ENCODE peak calls at places on chromosomes 11 and 22, in seven cellular contexts. S is ovary; A is stomach; J is CD4-positive, alpha-beta memory T cell; K is pancreas; X is GM12865; D is SJSA1. V is an unnamed sample.

GRCh38 chr11:72833083-72833733 is 19.0 kb downstream of the ATG16L2 start:
- DNase-seq in A (no peak), J (no peak), K (no peak), S (no peak), D (no peak), X (no peak), V (no peak)

GRCh38 chr22:49957826-49958461 is 2.6 kb upstream of the PIM3 start:
- DNase-seq in X (no peak), J (peak), A (peak), S (peak), D (no peak), K (peak), V (no peak)

GRCh38 chr22:30362632-30363281 is 6.0 kb downstream of the CCDC157 start:
- DNase-seq in K (no peak), S (no peak), X (no peak), J (no peak), A (no peak), D (no peak), V (no peak)

GRCh38 chr22:30968015-30968923 is at the start of gene MORC2:
- DNase-seq in J (no peak), K (peak), D (peak), A (peak), X (peak), S (peak), V (no peak)

GRCh38 chr11:130749216-130749615 is 167.1 kb downstream of the SNX19 start:
- DNase-seq in D (no peak), A (no peak), K (no peak), J (no peak), X (no peak), S (no peak), V (no peak)

GRCh38 chr11:9047986-9048522 is 43.3 kb downstream of the SCUBE2 start:
- DNase-seq in X (no peak), S (no peak), K (no peak), A (no peak), D (no peak), J (no peak), V (no peak)

GRCh38 chr11:1101318-1102089 is 26.8 kb downstream of the MUC2 start:
- DNase-seq in X (no peak), A (no peak), D (no peak), J (peak), S (no peak), K (no peak), V (no peak)

GRCh38 chr22:19121631-19122142 is 525 bp downstream of the DGCR2 start:
- DNase-seq in K (peak), A (peak), D (no peak), X (peak), S (peak), J (no peak), V (peak)

GRCh38 chr11:3853935-3854659 is 1.4 kb upstream of the STIM1 start:
- DNase-seq in K (peak), X (peak), D (no peak), S (no peak), A (peak), J (peak), V (peak)

GRCh38 chr11:3163241-3163981 is 1.7 kb downstream of the OSBPL5 start:
- DNase-seq in D (no peak), X (no peak), A (no peak), K (no peak), S (no peak), J (no peak), V (no peak)

GRCh38 chr11:1835671-1836010 is 851 bp downstream of the SYT8 start:
- DNase-seq in A (no peak), J (peak), D (no peak), X (no peak), K (peak), S (no peak), V (no peak)

GRCh38 chr11:29435421-29435820 is 581.4 kb downstream of the KCNA4 start:
- DNase-seq in S (no peak), D (no peak), J (no peak), X (no peak), K (no peak), A (no peak), V (no peak)

GRCh38 chr11:10400856-10401255 is 54.2 kb upstream of the AMPD3 start:
- DNase-seq in A (no peak), J (no peak), D (no peak), K (no peak), X (no peak), S (no peak), V (no peak)

GRCh38 chr11:133893381-133893780 is 48.1 kb upstream of the SPATA19 start:
- DNase-seq in A (no peak), J (no peak), X (no peak), K (no peak), S (no peak), D (no peak), V (no peak)

GRCh38 chr11:125061237-125061636 is 1.9 kb upstream of the SLC37A2 start:
- DNase-seq in A (no peak), S (no peak), D (no peak), X (no peak), K (no peak), J (no peak), V (no peak)

GRCh38 chr11:73164803-73165542 is 22.9 kb upstream of the FCHSD2 start:
- DNase-seq in A (no peak), K (no peak), S (no peak), J (no peak), D (no peak), X (no peak), V (no peak)

GRCh38 chr22:47187558-47187957 is 425.1 kb downstream of the TBC1D22A start:
- DNase-seq in D (peak), A (no peak), K (peak), S (no peak), X (no peak), J (no peak), V (no peak)

GRCh38 chr11:134947556-134947955 is 535.5 kb upstream of the B3GAT1 start:
- DNase-seq in X (no peak), J (no peak), A (no peak), D (no peak), K (no peak), S (no peak), V (no peak)

GRCh38 chr11:110148775-110149744 is 55.9 kb downstream of the ZC3H12C start:
- DNase-seq in K (no peak), A (no peak), X (peak), D (no peak), J (no peak), S (no peak), V (peak)

GRCh38 chr11:125390949-125391348 is 105.1 kb downstream of the FEZ1 start:
- DNase-seq in X (no peak), K (no peak), D (no peak), A (no peak), J (no peak), S (no peak), V (no peak)

GRCh38 chr11:72441647-72442267 is 7.4 kb upstream of the CLPB start:
- DNase-seq in X (no peak), J (no peak), D (no peak), S (no peak), A (no peak), K (no peak), V (no peak)

GRCh38 chr11:65316311-65316978 is 1.8 kb downstream of the CDC42EP2 start:
- DNase-seq in X (no peak), A (no peak), K (peak), D (no peak), S (peak), J (no peak), V (no peak)

GRCh38 chr22:23233084-23233501 is 52.8 kb downstream of the BCR start:
- DNase-seq in X (no peak), J (no peak), S (no peak), D (no peak), K (no peak), A (no peak), V (no peak)

GRCh38 chr11:114275295-114275694 is 20.9 kb upstream of the NNMT start:
- DNase-seq in X (no peak), A (no peak), S (no peak), D (no peak), K (no peak), J (no peak), V (no peak)

GRCh38 chr22:31526275-31526674 is 29.9 kb downstream of the SFI1 start:
- DNase-seq in S (no peak), X (peak), D (no peak), J (peak), A (no peak), K (no peak), V (no peak)

GRCh38 chr11:103582351-103582909 is 454.0 kb upstream of the DDI1 start:
- DNase-seq in J (no peak), A (no peak), X (no peak), D (no peak), K (no peak), S (no peak), V (no peak)

GRCh38 chr11:36713715-36714114 is 115.7 kb upstream of the RAG2 start:
- DNase-seq in A (no peak), K (peak), X (no peak), S (no peak), J (no peak), D (no peak), V (no peak)

GRCh38 chr11:102513869-102514268 is 16.7 kb downstream of the MMP7 start:
- DNase-seq in K (no peak), X (no peak), D (no peak), A (no peak), S (no peak), J (no peak), V (no peak)

GRCh38 chr11:108115495-108116140 is 5.7 kb upstream of the ACAT1 start:
- DNase-seq in X (no peak), J (no peak), A (peak), S (peak), D (no peak), K (peak), V (no peak)

GRCh38 chr11:67293090-67293489 is 4.0 kb downstream of the ANKRD13D start:
- DNase-seq in J (peak), S (no peak), K (no peak), X (no peak), D (no peak), A (no peak), V (no peak)

GRCh38 chr22:49735411-49736311 is 92.0 kb downstream of the BRD1 start:
- DNase-seq in S (no peak), K (no peak), X (no peak), J (no peak), D (peak), A (peak), V (no peak)

GRCh38 chr11:18720811-18721575 is 5.0 kb downstream of the IGSF22 start:
- DNase-seq in K (peak), J (peak), X (peak), D (peak), S (peak), A (peak), V (peak)

GRCh38 chr22:46315976-46316375 is 19.3 kb downstream of the GTSE1 start:
- DNase-seq in D (no peak), K (no peak), X (no peak), A (no peak), J (no peak), S (no peak), V (no peak)

GRCh38 chr11:103358251-103358650 is 249.0 kb downstream of the DYNC2H1 start:
- DNase-seq in A (no peak), S (no peak), J (no peak), D (no peak), K (no peak), X (no peak), V (no peak)

GRCh38 chr22:47994045-47994444 is 1231.6 kb downstream of the TBC1D22A start:
- DNase-seq in J (no peak), D (no peak), A (no peak), K (no peak), S (no peak), X (no peak), V (no peak)

GRCh38 chr11:61336171-61336935 is 3.3 kb downstream of the TKFC start:
- DNase-seq in S (peak), X (peak), K (peak), J (peak), D (peak), A (peak), V (peak)

GRCh38 chr22:42343551-42344081 is 73.2 kb upstream of the TCF20 start:
- DNase-seq in J (no peak), X (no peak), D (no peak), S (no peak), K (no peak), A (no peak), V (peak)

GRCh38 chr22:47389201-47389600 is 626.8 kb downstream of the TBC1D22A start:
- DNase-seq in J (no peak), S (no peak), X (no peak), D (no peak), A (no peak), K (no peak), V (no peak)

DNA sequence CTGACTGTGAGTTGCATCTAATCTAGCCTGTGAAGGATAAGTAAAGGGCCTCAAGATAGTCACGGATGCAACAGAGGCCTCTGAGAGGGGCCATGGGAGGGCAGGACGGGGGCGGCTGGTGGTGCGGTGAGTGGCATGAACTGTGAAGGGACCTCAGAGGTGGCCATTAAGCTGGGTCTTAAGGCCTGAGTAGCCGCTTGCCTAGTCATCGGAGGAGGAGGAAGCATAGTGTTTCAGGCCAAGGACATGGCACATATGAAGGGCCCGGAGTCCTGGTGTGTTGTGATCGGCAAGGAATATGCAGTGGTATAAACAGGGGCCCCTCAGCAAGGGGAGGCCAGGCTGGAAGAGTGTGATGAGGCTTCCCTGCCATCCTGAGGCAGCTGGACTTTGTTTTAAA is 51.8 kb downstream of the TRIOBP start:
- DNase-seq in D (no peak), S (no peak), X (no peak), K (no peak), A (no peak), J (no peak), V (no peak)
- H3K4me3 ChIP-seq in D (no peak), S (no peak), X (no peak), K (peak), A (peak), J (no peak), V (no peak)

GRCh38 chr22:40462195-40462988 is 92.0 kb downstream of the SGSM3 start:
- DNase-seq in X (peak), D (no peak), K (no peak), J (no peak), A (no peak), S (no peak), V (peak)

GRCh38 chr22:40463017-40463631 is 92.7 kb downstream of the SGSM3 start:
- DNase-seq in S (no peak), D (no peak), X (peak), K (no peak), A (no peak), J (peak), V (peak)

GRCh38 chr22:40469181-40469580 is 98.8 kb downstream of the SGSM3 start:
- DNase-seq in X (no peak), S (no peak), K (no peak), D (no peak), J (no peak), A (no peak), V (no peak)

GRCh38 chr22:40466976-40467375 is 96.6 kb downstream of the SGSM3 start:
- DNase-seq in K (no peak), D (no peak), A (no peak), J (no peak), S (no peak), X (no peak), V (no peak)

GRCh38 chr22:40463727-40464126 is 93.3 kb downstream of the SGSM3 start:
- DNase-seq in J (peak), A (no peak), S (no peak), X (peak), D (no peak), K (no peak), V (peak)
- H3K4me3 ChIP-seq in J (peak), A (no peak), S (no peak), X (peak), D (no peak), K (no peak), V (peak)

GRCh38 chr11:45899448-45900174 is 7.5 kb downstream of the FREY1 start:
- DNase-seq in S (peak), X (peak), J (peak), D (peak), A (peak), K (peak), V (peak)

GRCh38 chr11:45900916-45901617 is 6.0 kb downstream of the FREY1 start:
- DNase-seq in D (no peak), X (no peak), S (peak), J (peak), A (no peak), K (peak), V (no peak)

GRCh38 chr11:45897556-45897955 is 9.5 kb downstream of the FREY1 start:
- DNase-seq in J (no peak), S (no peak), A (no peak), X (no peak), D (no peak), K (no peak), V (no peak)

GRCh38 chr11:45896392-45897068 is 10.5 kb downstream of the FREY1 start:
- DNase-seq in X (no peak), D (no peak), S (no peak), A (no peak), J (peak), K (no peak), V (no peak)

GRCh38 chr11:45899086-45899447 is 8.0 kb downstream of the FREY1 start:
- DNase-seq in D (no peak), K (no peak), A (no peak), J (no peak), X (no peak), S (no peak), V (no peak)
- H3K4me3 ChIP-seq in D (peak), K (no peak), A (no peak), J (no peak), X (no peak), S (peak), V (no peak)

GRCh38 chr11:118914178-118914918 is 11.4 kb downstream of the BCL9L start:
- DNase-seq in X (peak), K (peak), D (no peak), A (no peak), S (no peak), J (peak), V (peak)
- H3K4me3 ChIP-seq in X (peak), K (no peak), D (no peak), A (peak), S (no peak), J (peak), V (peak)

DNA sequence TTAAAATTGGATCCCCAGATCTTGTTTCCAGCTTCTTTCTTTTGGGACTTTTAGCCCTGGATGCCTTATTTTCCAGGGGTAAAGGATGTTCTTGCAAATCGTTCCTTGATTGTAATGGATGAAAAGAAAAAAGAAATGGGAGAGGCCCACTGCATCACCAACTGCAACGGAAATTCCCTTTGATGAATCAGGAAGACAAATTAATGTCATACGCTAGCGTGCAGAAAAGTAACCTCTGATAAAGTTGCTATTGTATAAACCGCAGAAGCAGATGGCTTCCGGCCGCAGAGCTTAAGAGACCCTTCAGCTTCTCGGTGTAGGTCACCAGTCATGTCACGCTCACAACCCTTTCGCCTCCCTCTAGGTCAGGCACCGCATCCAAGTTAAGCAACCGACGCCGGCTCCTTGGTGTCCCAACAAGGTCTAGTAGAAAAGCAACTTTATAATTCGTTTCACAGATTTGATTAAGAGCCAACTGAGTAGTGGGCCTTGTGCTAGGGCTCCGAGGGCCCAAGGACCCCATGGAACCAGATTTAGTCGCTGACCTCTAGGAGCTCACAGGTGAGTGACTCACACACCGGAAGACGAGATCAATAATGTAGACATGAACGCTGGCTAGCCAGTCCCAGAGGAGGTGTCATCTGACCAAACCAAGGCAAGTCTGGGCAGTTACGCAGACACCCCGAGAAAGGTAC is 1.3 kb upstream of the ZFP91 start:
- DNase-seq in K (peak), D (peak), A (peak), J (peak), X (peak), S (no peak), V (peak)
- H3K4me3 ChIP-seq in K (peak), D (peak), A (peak), J (peak), X (peak), S (peak), V (peak)

DNA sequence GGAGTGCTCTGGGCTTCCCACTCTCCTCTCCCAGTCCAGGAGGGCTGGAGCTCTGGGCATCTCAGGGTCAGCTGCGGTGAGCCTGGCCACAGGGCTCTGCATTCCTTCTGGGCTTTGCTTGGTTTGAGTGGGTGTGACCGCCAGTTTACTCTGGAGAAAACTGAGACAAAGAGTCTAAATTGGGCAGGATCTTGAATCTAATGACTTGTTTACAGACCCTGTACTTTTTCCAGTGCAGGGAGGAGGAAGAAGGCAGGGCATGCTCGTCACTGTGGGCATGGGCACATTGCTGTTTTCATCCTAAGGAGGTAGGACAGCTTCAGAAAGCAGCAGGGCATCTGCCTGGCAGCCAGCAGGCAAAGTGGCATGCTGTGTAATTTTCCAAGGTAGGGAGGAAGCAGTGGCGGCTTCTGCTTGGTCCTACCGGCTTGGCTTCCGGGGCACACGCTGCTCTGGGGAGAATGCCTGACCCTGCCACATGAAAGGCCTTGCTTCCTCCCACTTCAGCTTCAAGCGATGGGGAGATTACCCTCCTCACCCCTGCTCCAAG is 22.9 kb downstream of the FLI1 start:
- DNase-seq in J (peak), K (no peak), S (no peak), X (peak), A (no peak), D (peak), V (peak)
- H3K4me3 ChIP-seq in J (no peak), K (no peak), S (no peak), X (peak), A (peak), D (no peak), V (peak)

DNA sequence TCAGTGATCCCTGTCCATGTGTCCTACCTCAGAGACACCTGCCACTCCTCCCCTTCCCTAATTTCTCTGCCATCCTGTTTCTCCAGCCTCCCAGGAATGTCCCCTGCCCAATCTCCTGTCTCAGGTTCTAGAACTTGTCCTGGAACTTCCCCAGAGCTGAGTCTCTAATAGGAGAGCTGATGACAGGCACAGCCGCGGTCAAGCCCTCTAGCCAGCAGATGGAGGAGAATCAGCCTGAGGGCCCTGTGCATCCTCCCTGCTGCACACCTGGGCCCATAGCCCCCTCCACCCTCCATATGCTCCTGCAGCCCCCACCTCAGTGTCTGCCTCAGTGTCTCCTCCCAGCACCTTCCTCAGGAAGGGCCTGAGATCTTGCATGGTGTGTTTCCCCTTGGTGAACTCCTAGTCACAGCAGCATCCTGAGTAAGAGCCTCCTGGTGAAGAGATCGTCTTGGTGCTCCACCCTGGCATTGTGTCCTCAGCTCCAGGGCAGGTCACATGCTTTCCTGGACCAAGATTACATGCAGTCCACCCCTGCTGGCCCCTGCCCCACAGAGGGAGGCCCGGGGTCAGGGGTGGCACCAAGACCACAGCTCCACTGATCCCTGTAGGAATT is 43.9 kb upstream of the VPREB1 start:
- DNase-seq in J (no peak), A (no peak), X (no peak), D (no peak), S (no peak), K (no peak), V (no peak)
- H3K4me3 ChIP-seq in J (no peak), A (no peak), X (no peak), D (no peak), S (no peak), K (no peak), V (no peak)